ENCODE peak calls at places on chromosome 21, in nine cellular contexts. P, O, Z, L, R, D, U, Q and X are unnamed samples.

GRCh38 chr21:30463713-30464112 is 16.5 kb downstream of the KRTAP19-1 start:
- DNase-seq in P (no peak), O (peak), Z (no peak), L (no peak), R (no peak), D (no peak), U (peak), Q (no peak), X (peak)

GRCh38 chr21:44778499-44778911 is 23.1 kb downstream of the UBE2G2 start:
- DNase-seq in P (no peak), O (no peak), Z (no peak), L (no peak), R (no peak), D (no peak), U (no peak), Q (no peak), X (no peak)

GRCh38 chr21:14383596-14384210 is 757 bp upstream of the HSPA13 start:
- DNase-seq in P (no peak), O (peak), Z (no peak), L (no peak), R (peak), D (no peak), U (peak), Q (no peak), X (no peak)

GRCh38 chr21:44012474-44013379 is 618 bp downstream of the TRAPPC10 start:
- DNase-seq in P (peak), O (peak), Z (no peak), L (peak), R (peak), D (peak), U (peak), Q (no peak), X (peak)

GRCh38 chr21:37877171-37877570 is 39.1 kb downstream of the KCNJ6 start:
- DNase-seq in P (no peak), O (no peak), Z (no peak), L (no peak), R (no peak), D (no peak), U (no peak), Q (no peak), X (peak)

GRCh38 chr21:41956926-41957729 is 3.3 kb upstream of the C2CD2 start:
- DNase-seq in P (no peak), O (peak), Z (no peak), L (peak), R (no peak), D (no peak), U (no peak), Q (no peak), X (peak)

GRCh38 chr21:17679002-17679600 is 66.4 kb upstream of the BTG3 start:
- DNase-seq in P (no peak), O (peak), Z (peak), L (no peak), R (peak), D (no peak), U (peak), Q (peak), X (peak)

GRCh38 chr21:42566524-42567180 is 53.0 kb downstream of the SLC37A1 start:
- DNase-seq in P (no peak), O (no peak), Z (no peak), L (peak), R (no peak), D (peak), U (no peak), Q (no peak), X (no peak)

GRCh38 chr21:38853421-38853919 is 47.7 kb downstream of the ETS2 start:
- DNase-seq in P (no peak), O (peak), Z (peak), L (no peak), R (no peak), D (peak), U (peak), Q (no peak), X (peak)

GRCh38 chr21:35705888-35706287 is 354.4 kb downstream of the SETD4 start:
- DNase-seq in P (no peak), O (no peak), Z (no peak), L (no peak), R (no peak), D (no peak), U (no peak), Q (no peak), X (no peak)

GRCh38 chr21:37207441-37208009 is 59.6 kb downstream of the VPS26C start:
- DNase-seq in P (no peak), O (no peak), Z (no peak), L (no peak), R (no peak), D (no peak), U (no peak), Q (no peak), X (no peak)

GRCh38 chr21:42513151-42513984 is at the start of gene SLC37A1:
- DNase-seq in P (peak), O (peak), Z (no peak), L (peak), R (no peak), D (no peak), U (peak), Q (no peak), X (peak)

GRCh38 chr21:42515708-42516502 is 2.3 kb downstream of the SLC37A1 start:
- DNase-seq in P (no peak), O (no peak), Z (no peak), L (peak), R (no peak), D (no peak), U (no peak), Q (no peak), X (peak)